ENCODE peak calls at places on chromosomes 16 and 17, in five cellular contexts. T is mammary epithelial cell; D is hepatocyte; M is IMR-90; Q is naive thymus-derived CD4-positive, alpha-beta T cell. E is an unnamed sample.

GRCh38 chr16:71439531-71439930 is 2.3 kb downstream of the TLE7 start:
- DNase-seq in M (no peak), Q (no peak), T (no peak), D (no peak), E (no peak)

GRCh38 chr17:34771891-34772290 is 189.4 kb downstream of the CCT6B start:
- DNase-seq in M (no peak), Q (no peak), D (no peak), T (no peak), E (no peak)

GRCh38 chr17:75845058-75845711 is 981 bp upstream of the UNC13D start:
- DNase-seq in T (peak; percentile 70), M (peak; percentile 73), Q (no peak), D (peak; percentile 85), E (peak; percentile 69)

GRCh38 chr16:58025351-58026138 is at the start of gene MMP15:
- DNase-seq in D (peak; percentile 95), Q (peak; percentile 27), T (peak; percentile 76), M (peak; percentile 50), E (peak; percentile 74)

GRCh38 chr17:17071531-17072360 is 29.5 kb downstream of the MPRIP start:
- DNase-seq in Q (no peak), M (no peak), D (no peak), T (peak; percentile 31), E (no peak)

GRCh38 chr17:51524524-51524923 is 264.2 kb downstream of the UTP18 start:
- DNase-seq in T (no peak), D (no peak), Q (no peak), M (no peak), E (no peak)

GRCh38 chr16:72995151-72995881 is 52.6 kb downstream of the ZFHX3 start:
- DNase-seq in M (no peak), Q (no peak), D (no peak), T (no peak), E (peak; percentile 14)

GRCh38 chr16:79261461-79261860 is 339.1 kb downstream of the MAF start:
- DNase-seq in D (peak; percentile 45), T (no peak), Q (no peak), M (no peak), E (peak; percentile 56)

GRCh38 chr16:890217-890616 is 80.6 kb downstream of the LMF1 start:
- DNase-seq in T (no peak), M (no peak), Q (no peak), D (no peak), E (no peak)

GRCh38 chr16:85978291-85978775 is 79.4 kb downstream of the IRF8 start:
- DNase-seq in D (no peak), Q (no peak), M (no peak), T (no peak), E (no peak)

GRCh38 chr16:73692861-73693260 is 603.8 kb upstream of the PSMD7 start:
- DNase-seq in T (no peak), Q (no peak), D (no peak), M (no peak), E (no peak)

GRCh38 chr16:962366-962765 is 8.4 kb downstream of the LMF1 start:
- DNase-seq in M (no peak), Q (no peak), D (no peak), T (no peak), E (no peak)

GRCh38 chr17:78384479-78385175 is 6.2 kb downstream of the PGS1 start:
- DNase-seq in M (no peak), D (no peak), T (no peak), Q (no peak), E (no peak)

GRCh38 chr17:3818786-3819185 is 17.8 kb upstream of the ITGAE start:
- DNase-seq in Q (no peak), T (no peak), M (no peak), D (no peak), E (no peak)

GRCh38 chr17:34616148-34616547 is 36.8 kb downstream of the TMEM132E start:
- DNase-seq in Q (no peak), T (no peak), D (peak; percentile 57), M (no peak), E (no peak)

GRCh38 chr16:4373356-4373908 is 1.8 kb downstream of the VASN start:
- DNase-seq in D (no peak), M (no peak), Q (no peak), T (peak; percentile 37), E (no peak)

GRCh38 chr17:82823004-82823403 is 16.8 kb downstream of the ZNF750 start:
- DNase-seq in D (no peak), M (no peak), Q (no peak), T (no peak), E (no peak)

GRCh38 chr16:86961133-86961720 is 356.0 kb downstream of the C16orf95 start:
- DNase-seq in D (no peak), Q (no peak), M (peak; percentile 72), T (no peak), E (no peak)

GRCh38 chr17:19264681-19265080 is 27.5 kb downstream of the EPN2 start:
- DNase-seq in M (no peak), D (no peak), T (no peak), Q (no peak), E (no peak)

GRCh38 chr17:72192409-72193192 is 71.8 kb downstream of the SOX9 start:
- DNase-seq in T (peak; percentile 72), M (peak; percentile 98), D (peak; percentile 59), Q (no peak), E (no peak)

GRCh38 chr16:21703589-21704174 is 39.9 kb downstream of the OTOA start:
- DNase-seq in Q (no peak), D (no peak), T (peak; percentile 78), M (no peak), E (no peak)
- H3K4me1 ChIP-seq in Q (no peaks in the 10 kb centered on the region), D (no peaks in the 10 kb centered on the region), T (peaks cover 17% of the 10 kb centered on the region), M (no peaks in the 10 kb centered on the region), E (peaks cover 3% of the 10 kb centered on the region)

GRCh38 chr16:12516621-12517309 is 286.9 kb downstream of the CPPED1 start:
- DNase-seq in D (no peak), Q (no peak), M (no peak), T (no peak), E (no peak)

GRCh38 chr16:12518238-12519004 is 285.3 kb downstream of the CPPED1 start:
- DNase-seq in Q (no peak), M (no peak), T (no peak), D (no peak), E (no peak)

GRCh38 chr16:12515346-12515745 is 288.3 kb downstream of the CPPED1 start:
- DNase-seq in T (no peak), M (no peak), D (no peak), Q (no peak), E (no peak)

GRCh38 chr16:12515771-12516170 is 287.9 kb downstream of the CPPED1 start:
- DNase-seq in M (no peak), D (no peak), T (no peak), Q (no peak), E (no peak)

DNA sequence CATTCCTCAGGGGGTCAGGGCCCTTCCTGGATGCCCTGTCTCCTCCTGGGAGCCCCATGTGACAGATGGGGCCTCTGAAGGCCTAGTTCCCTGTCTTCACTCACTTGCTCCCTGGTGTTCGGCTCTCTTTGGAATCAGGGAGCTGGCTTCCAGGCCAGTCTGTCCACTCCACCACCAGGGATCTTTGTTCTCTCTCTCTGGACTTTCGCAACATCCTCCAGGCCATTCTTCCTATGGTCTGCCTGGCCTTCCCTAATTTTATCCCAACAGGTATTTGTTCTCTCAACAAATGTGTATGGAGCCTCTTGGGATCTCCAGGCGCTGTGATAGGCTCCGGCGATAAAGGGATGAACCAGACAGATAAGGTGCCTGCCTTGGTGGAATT is 286.4 kb downstream of the CPPED1 start:
- DNase-seq in M (no peak), T (no peak), D (no peak), Q (no peak), E (no peak)
- H3K27ac ChIP-seq in M (no peak overlapping the region), T (no peak overlapping the region), D (no peak overlapping the region), Q (no peak overlapping the region), E (no peak overlapping the region)

GRCh38 chr17:7684856-7685532 is 2.3 kb downstream of the TP53 start:
- DNase-seq in T (no peak), M (no peak), Q (no peak), D (no peak), E (no peak)
- H3K4me3 ChIP-seq in T (peak overlapping the region; percentile 96), M (peak overlapping the region; percentile 60), Q (peak overlapping the region; percentile 96), D (peak overlapping the region; percentile 51), E (peak overlapping the region; percentile 78)

GRCh38 chr16:56915311-56916105 is 16.4 kb upstream of the HERPUD1 start:
- DNase-seq in D (no peak), Q (no peak), T (no peak), M (no peak), E (no peak)
- H3K4me1 ChIP-seq in D (peaks cover 23% of the 10 kb centered on the region), Q (peaks cover 23% of the 10 kb centered on the region), T (peaks cover 37% of the 10 kb centered on the region), M (peaks cover 23% of the 10 kb centered on the region), E (peaks cover 17% of the 10 kb centered on the region)

GRCh38 chr16:9885876-9886275 is 296.4 kb downstream of the GRIN2A start:
- DNase-seq in Q (no peak), M (no peak), D (no peak), T (peak; percentile 12), E (no peak)

GRCh38 chr16:9885457-9885856 is 296.8 kb downstream of the GRIN2A start:
- DNase-seq in Q (no peak), D (no peak), T (no peak), M (no peak), E (no peak)
- H3K27ac ChIP-seq in Q (no peak overlapping the region), D (no peak overlapping the region), T (no peak overlapping the region), M (no peak overlapping the region), E (no peak overlapping the region)

GRCh38 chr17:32141690-32142037 is 638 bp upstream of the RHOT1 start:
- DNase-seq in T (no peak), Q (no peak), D (no peak), M (no peak), E (no peak)
- H3K4me3 ChIP-seq in T (peak overlapping the region; percentile 100), Q (peak overlapping the region; percentile 91), D (peak overlapping the region; percentile 50), M (peak overlapping the region; percentile 54), E (peak overlapping the region; percentile 56)

GRCh38 chr17:57938061-57938502 is 17.1 kb downstream of the CUEDC1 start:
- DNase-seq in T (no peak), M (no peak), D (peak; percentile 67), Q (no peak), E (no peak)

GRCh38 chr17:57940217-57940616 is 15.0 kb downstream of the CUEDC1 start:
- DNase-seq in T (no peak), Q (no peak), D (no peak), M (no peak), E (no peak)

GRCh38 chr17:57939797-57940196 is 15.4 kb downstream of the CUEDC1 start:
- DNase-seq in M (no peak), D (no peak), Q (no peak), T (no peak), E (peak; percentile 85)

GRCh38 chr17:57935833-57936807 is 19.1 kb downstream of the CUEDC1 start:
- DNase-seq in Q (no peak), D (no peak), M (peak; percentile 55), T (no peak), E (no peak)

GRCh38 chr17:57937492-57937891 is 17.7 kb downstream of the CUEDC1 start:
- DNase-seq in D (no peak), M (no peak), T (no peak), Q (no peak), E (no peak)
- H3K4me1 ChIP-seq in D (peaks cover 51% of the 10 kb centered on the region), M (peaks cover 29% of the 10 kb centered on the region), T (peaks cover 21% of the 10 kb centered on the region), Q (no peaks in the 10 kb centered on the region), E (peaks cover 18% of the 10 kb centered on the region)

E was measured in DND-41.